ENCODE peak calls at places on chromosomes 2 and 18, in eight cellular contexts. One of them, this sample, is unnamed.

GRCh38 chr18:72840109-72840508 is 27.7 kb downstream of the NETO1 start:
- DNase-seq in ovary: no peak
- DNase-seq in NCI-H2107: no peak
- DNase-seq in stimulated activated CD4-positive, alpha-beta T cell treated with anti-CD3 and anti-CD28 coated beads, Interleukin-15, amount 100 ng/mL, for 24 hours: no peak
- DNase-seq in stimulated activated naive CD8-positive, alpha-beta T cell treated with anti-CD3 and anti-CD28 coated beads, Interleukin-15, Interleukin-2, amounts not matched to agents 100 U/mL and 50 U/mL, for 24 hours: no peak
- DNase-seq in GM06990: no peak
- DNase-seq in KBM-7: no peak
- DNase-seq in stimulated activated CD8-positive, alpha-beta memory T cell treated with anti-CD3 and anti-CD28 coated beads, Interleukin-4, amount 100 ng/mL, for 48 hours: no peak
- DNase-seq in this sample: no peak

GRCh38 chr2:37912056-37912455 is 13.0 kb upstream of the RMDN2 start:
- DNase-seq in ovary: no peak
- DNase-seq in NCI-H2107: no peak
- DNase-seq in stimulated activated CD4-positive, alpha-beta T cell treated with anti-CD3 and anti-CD28 coated beads, Interleukin-15, amount 100 ng/mL, for 24 hours: no peak
- DNase-seq in stimulated activated naive CD8-positive, alpha-beta T cell treated with anti-CD3 and anti-CD28 coated beads, Interleukin-15, Interleukin-2, amounts not matched to agents 100 U/mL and 50 U/mL, for 24 hours: no peak
- DNase-seq in GM06990: no peak
- DNase-seq in KBM-7: no peak
- DNase-seq in stimulated activated CD8-positive, alpha-beta memory T cell treated with anti-CD3 and anti-CD28 coated beads, Interleukin-4, amount 100 ng/mL, for 48 hours: no peak
- DNase-seq in this sample: no peak

GRCh38 chr2:120940319-120940696 is 204.6 kb downstream of the GLI2 start:
- DNase-seq in ovary: no peak
- DNase-seq in NCI-H2107: no peak
- DNase-seq in stimulated activated CD4-positive, alpha-beta T cell treated with anti-CD3 and anti-CD28 coated beads, Interleukin-15, amount 100 ng/mL, for 24 hours: no peak
- DNase-seq in stimulated activated naive CD8-positive, alpha-beta T cell treated with anti-CD3 and anti-CD28 coated beads, Interleukin-15, Interleukin-2, amounts not matched to agents 100 U/mL and 50 U/mL, for 24 hours: no peak
- DNase-seq in GM06990: no peak
- DNase-seq in KBM-7: no peak
- DNase-seq in stimulated activated CD8-positive, alpha-beta memory T cell treated with anti-CD3 and anti-CD28 coated beads, Interleukin-4, amount 100 ng/mL, for 48 hours: no peak
- DNase-seq in this sample: no peak

GRCh38 chr2:6447209-6447608 is 418.5 kb downstream of the CMPK2 start:
- DNase-seq in ovary: no peak
- DNase-seq in NCI-H2107: no peak
- DNase-seq in stimulated activated CD4-positive, alpha-beta T cell treated with anti-CD3 and anti-CD28 coated beads, Interleukin-15, amount 100 ng/mL, for 24 hours: no peak
- DNase-seq in stimulated activated naive CD8-positive, alpha-beta T cell treated with anti-CD3 and anti-CD28 coated beads, Interleukin-15, Interleukin-2, amounts not matched to agents 100 U/mL and 50 U/mL, for 24 hours: no peak
- DNase-seq in GM06990: no peak
- DNase-seq in KBM-7: no peak
- DNase-seq in stimulated activated CD8-positive, alpha-beta memory T cell treated with anti-CD3 and anti-CD28 coated beads, Interleukin-4, amount 100 ng/mL, for 48 hours: no peak
- DNase-seq in this sample: no peak

GRCh38 chr2:200042944-200043343 is 87.6 kb downstream of the MAIP1 start:
- DNase-seq in ovary: no peak
- DNase-seq in NCI-H2107: no peak
- DNase-seq in stimulated activated CD4-positive, alpha-beta T cell treated with anti-CD3 and anti-CD28 coated beads, Interleukin-15, amount 100 ng/mL, for 24 hours: no peak
- DNase-seq in stimulated activated naive CD8-positive, alpha-beta T cell treated with anti-CD3 and anti-CD28 coated beads, Interleukin-15, Interleukin-2, amounts not matched to agents 100 U/mL and 50 U/mL, for 24 hours: no peak
- DNase-seq in GM06990: no peak
- DNase-seq in KBM-7: no peak
- DNase-seq in stimulated activated CD8-positive, alpha-beta memory T cell treated with anti-CD3 and anti-CD28 coated beads, Interleukin-4, amount 100 ng/mL, for 48 hours: no peak
- DNase-seq in this sample: no peak

GRCh38 chr18:2100694-2101213 is 470.6 kb downstream of the METTL4 start:
- DNase-seq in ovary: no peak
- DNase-seq in NCI-H2107: no peak
- DNase-seq in stimulated activated CD4-positive, alpha-beta T cell treated with anti-CD3 and anti-CD28 coated beads, Interleukin-15, amount 100 ng/mL, for 24 hours: no peak
- DNase-seq in stimulated activated naive CD8-positive, alpha-beta T cell treated with anti-CD3 and anti-CD28 coated beads, Interleukin-15, Interleukin-2, amounts not matched to agents 100 U/mL and 50 U/mL, for 24 hours: no peak
- DNase-seq in GM06990: no peak
- DNase-seq in KBM-7: no peak
- DNase-seq in stimulated activated CD8-positive, alpha-beta memory T cell treated with anti-CD3 and anti-CD28 coated beads, Interleukin-4, amount 100 ng/mL, for 48 hours: no peak
- DNase-seq in this sample: no peak

GRCh38 chr2:42060718-42061619 is 13.1 kb downstream of the PKDCC start:
- DNase-seq in ovary: peak; percentile 73
- DNase-seq in NCI-H2107: no peak
- DNase-seq in stimulated activated CD4-positive, alpha-beta T cell treated with anti-CD3 and anti-CD28 coated beads, Interleukin-15, amount 100 ng/mL, for 24 hours: no peak
- DNase-seq in stimulated activated naive CD8-positive, alpha-beta T cell treated with anti-CD3 and anti-CD28 coated beads, Interleukin-15, Interleukin-2, amounts not matched to agents 100 U/mL and 50 U/mL, for 24 hours: no peak
- DNase-seq in GM06990: no peak
- DNase-seq in KBM-7: peak; percentile 71
- DNase-seq in stimulated activated CD8-positive, alpha-beta memory T cell treated with anti-CD3 and anti-CD28 coated beads, Interleukin-4, amount 100 ng/mL, for 48 hours: no peak
- DNase-seq in this sample: no peak

GRCh38 chr2:213149949-213150314 is 1.5 kb downstream of the IKZF2 start:
- DNase-seq in ovary: no peak
- DNase-seq in NCI-H2107: no peak
- DNase-seq in stimulated activated CD4-positive, alpha-beta T cell treated with anti-CD3 and anti-CD28 coated beads, Interleukin-15, amount 100 ng/mL, for 24 hours: no peak
- DNase-seq in stimulated activated naive CD8-positive, alpha-beta T cell treated with anti-CD3 and anti-CD28 coated beads, Interleukin-15, Interleukin-2, amounts not matched to agents 100 U/mL and 50 U/mL, for 24 hours: no peak
- DNase-seq in GM06990: no peak
- DNase-seq in KBM-7: no peak
- DNase-seq in stimulated activated CD8-positive, alpha-beta memory T cell treated with anti-CD3 and anti-CD28 coated beads, Interleukin-4, amount 100 ng/mL, for 48 hours: no peak
- DNase-seq in this sample: no peak

GRCh38 chr2:211982162-211982561 is 556.4 kb downstream of the ERBB4 start:
- DNase-seq in ovary: no peak
- DNase-seq in NCI-H2107: no peak
- DNase-seq in stimulated activated CD4-positive, alpha-beta T cell treated with anti-CD3 and anti-CD28 coated beads, Interleukin-15, amount 100 ng/mL, for 24 hours: no peak
- DNase-seq in stimulated activated naive CD8-positive, alpha-beta T cell treated with anti-CD3 and anti-CD28 coated beads, Interleukin-15, Interleukin-2, amounts not matched to agents 100 U/mL and 50 U/mL, for 24 hours: no peak
- DNase-seq in GM06990: no peak
- DNase-seq in KBM-7: no peak
- DNase-seq in stimulated activated CD8-positive, alpha-beta memory T cell treated with anti-CD3 and anti-CD28 coated beads, Interleukin-4, amount 100 ng/mL, for 48 hours: no peak
- DNase-seq in this sample: no peak

GRCh38 chr2:96325884-96326255 is 753 bp downstream of the ITPRIPL1 start:
- DNase-seq in ovary: no peak
- DNase-seq in NCI-H2107: no peak
- DNase-seq in stimulated activated CD4-positive, alpha-beta T cell treated with anti-CD3 and anti-CD28 coated beads, Interleukin-15, amount 100 ng/mL, for 24 hours: peak; percentile 49
- DNase-seq in stimulated activated naive CD8-positive, alpha-beta T cell treated with anti-CD3 and anti-CD28 coated beads, Interleukin-15, Interleukin-2, amounts not matched to agents 100 U/mL and 50 U/mL, for 24 hours: peak; percentile 48
- DNase-seq in GM06990: peak; percentile 50
- DNase-seq in KBM-7: peak; percentile 28
- DNase-seq in stimulated activated CD8-positive, alpha-beta memory T cell treated with anti-CD3 and anti-CD28 coated beads, Interleukin-4, amount 100 ng/mL, for 48 hours: peak; percentile 60
- DNase-seq in this sample: peak; percentile 74

GRCh38 chr2:80086831-80087230 is 217.7 kb downstream of the LRRTM1 start:
- DNase-seq in ovary: no peak
- DNase-seq in NCI-H2107: no peak
- DNase-seq in stimulated activated CD4-positive, alpha-beta T cell treated with anti-CD3 and anti-CD28 coated beads, Interleukin-15, amount 100 ng/mL, for 24 hours: no peak
- DNase-seq in stimulated activated naive CD8-positive, alpha-beta T cell treated with anti-CD3 and anti-CD28 coated beads, Interleukin-15, Interleukin-2, amounts not matched to agents 100 U/mL and 50 U/mL, for 24 hours: no peak
- DNase-seq in GM06990: no peak
- DNase-seq in KBM-7: no peak
- DNase-seq in stimulated activated CD8-positive, alpha-beta memory T cell treated with anti-CD3 and anti-CD28 coated beads, Interleukin-4, amount 100 ng/mL, for 48 hours: no peak
- DNase-seq in this sample: no peak

GRCh38 chr2:172901913-172902312 is 166.3 kb downstream of the RAPGEF4 start:
- DNase-seq in ovary: no peak
- DNase-seq in NCI-H2107: no peak
- DNase-seq in stimulated activated CD4-positive, alpha-beta T cell treated with anti-CD3 and anti-CD28 coated beads, Interleukin-15, amount 100 ng/mL, for 24 hours: no peak
- DNase-seq in stimulated activated naive CD8-positive, alpha-beta T cell treated with anti-CD3 and anti-CD28 coated beads, Interleukin-15, Interleukin-2, amounts not matched to agents 100 U/mL and 50 U/mL, for 24 hours: no peak
- DNase-seq in GM06990: no peak
- DNase-seq in KBM-7: no peak
- DNase-seq in stimulated activated CD8-positive, alpha-beta memory T cell treated with anti-CD3 and anti-CD28 coated beads, Interleukin-4, amount 100 ng/mL, for 48 hours: no peak
- DNase-seq in this sample: no peak

GRCh38 chr2:72570401-72570800 is 255.4 kb downstream of the EXOC6B start:
- DNase-seq in ovary: no peak
- DNase-seq in NCI-H2107: no peak
- DNase-seq in stimulated activated CD4-positive, alpha-beta T cell treated with anti-CD3 and anti-CD28 coated beads, Interleukin-15, amount 100 ng/mL, for 24 hours: no peak
- DNase-seq in stimulated activated naive CD8-positive, alpha-beta T cell treated with anti-CD3 and anti-CD28 coated beads, Interleukin-15, Interleukin-2, amounts not matched to agents 100 U/mL and 50 U/mL, for 24 hours: no peak
- DNase-seq in GM06990: no peak
- DNase-seq in KBM-7: no peak
- DNase-seq in stimulated activated CD8-positive, alpha-beta memory T cell treated with anti-CD3 and anti-CD28 coated beads, Interleukin-4, amount 100 ng/mL, for 48 hours: no peak
- DNase-seq in this sample: no peak

GRCh38 chr2:55616509-55617159 is 788 bp downstream of the PPP4R3B start:
- DNase-seq in ovary: no peak
- DNase-seq in NCI-H2107: peak; percentile 14
- DNase-seq in stimulated activated CD4-positive, alpha-beta T cell treated with anti-CD3 and anti-CD28 coated beads, Interleukin-15, amount 100 ng/mL, for 24 hours: peak; percentile 33
- DNase-seq in stimulated activated naive CD8-positive, alpha-beta T cell treated with anti-CD3 and anti-CD28 coated beads, Interleukin-15, Interleukin-2, amounts not matched to agents 100 U/mL and 50 U/mL, for 24 hours: no peak
- DNase-seq in GM06990: peak; percentile 50
- DNase-seq in KBM-7: peak; percentile 83
- DNase-seq in stimulated activated CD8-positive, alpha-beta memory T cell treated with anti-CD3 and anti-CD28 coated beads, Interleukin-4, amount 100 ng/mL, for 48 hours: peak; percentile 42
- DNase-seq in this sample: peak; percentile 57